ENCODE peak calls at places on chromosome 9, in eight cellular contexts. One of them, this sample, is unnamed.

GRCh38 chr9:124282442-124283231 is 24.9 kb downstream of the NEK6 start:
- DNase-seq in tibial artery: peak
- DNase-seq in brain microvascular endothelial cell: peak
- DNase-seq in bronchial epithelial cell: no peak
- DNase-seq in cardiac muscle cell: no peak
- DNase-seq in breast epithelium: no peak
- DNase-seq in upper lobe of right lung: peak
- DNase-seq in left ventricle myocardium inferior: peak
- DNase-seq in this sample: peak

GRCh38 chr9:130421802-130422276 is 22.9 kb upstream of the ASS1 start:
- DNase-seq in cardiac muscle cell: no peak
- DNase-seq in bronchial epithelial cell: no peak
- DNase-seq in upper lobe of right lung: no peak
- DNase-seq in breast epithelium: no peak
- DNase-seq in tibial artery: no peak
- DNase-seq in left ventricle myocardium inferior: no peak
- DNase-seq in brain microvascular endothelial cell: peak
- DNase-seq in this sample: no peak

GRCh38 chr9:33921967-33922895 is 105.3 kb downstream of the UBE2R2 start:
- DNase-seq in tibial artery: no peak
- DNase-seq in cardiac muscle cell: peak
- DNase-seq in left ventricle myocardium inferior: no peak
- DNase-seq in bronchial epithelial cell: peak
- DNase-seq in brain microvascular endothelial cell: peak
- DNase-seq in upper lobe of right lung: no peak
- DNase-seq in breast epithelium: no peak
- DNase-seq in this sample: no peak

GRCh38 chr9:128124873-128125574 is 2.5 kb downstream of the PTGES2 start:
- DNase-seq in bronchial epithelial cell: peak
- DNase-seq in breast epithelium: no peak
- DNase-seq in tibial artery: no peak
- DNase-seq in brain microvascular endothelial cell: peak
- DNase-seq in upper lobe of right lung: peak
- DNase-seq in cardiac muscle cell: peak
- DNase-seq in left ventricle myocardium inferior: peak
- DNase-seq in this sample: peak

GRCh38 chr9:5361326-5362005 is 21.8 kb upstream of the RLN1 start:
- DNase-seq in cardiac muscle cell: no peak
- DNase-seq in left ventricle myocardium inferior: no peak
- DNase-seq in brain microvascular endothelial cell: no peak
- DNase-seq in bronchial epithelial cell: no peak
- DNase-seq in breast epithelium: no peak
- DNase-seq in upper lobe of right lung: no peak
- DNase-seq in tibial artery: no peak
- DNase-seq in this sample: no peak

GRCh38 chr9:26928966-26929495 is 18.0 kb downstream of the PLAA start:
- DNase-seq in upper lobe of right lung: no peak
- DNase-seq in cardiac muscle cell: no peak
- DNase-seq in left ventricle myocardium inferior: no peak
- DNase-seq in breast epithelium: no peak
- DNase-seq in bronchial epithelial cell: no peak
- DNase-seq in tibial artery: no peak
- DNase-seq in brain microvascular endothelial cell: no peak
- DNase-seq in this sample: no peak

GRCh38 chr9:93620881-93621820 is 44.8 kb downstream of the PHF2 start:
- DNase-seq in cardiac muscle cell: no peak
- DNase-seq in brain microvascular endothelial cell: no peak
- DNase-seq in tibial artery: no peak
- DNase-seq in upper lobe of right lung: no peak
- DNase-seq in bronchial epithelial cell: no peak
- DNase-seq in breast epithelium: peak
- DNase-seq in left ventricle myocardium inferior: peak
- DNase-seq in this sample: no peak

GRCh38 chr9:136505406-136506403 is 22.9 kb upstream of the SEC16A start:
- DNase-seq in bronchial epithelial cell: no peak
- DNase-seq in cardiac muscle cell: no peak
- DNase-seq in upper lobe of right lung: no peak
- DNase-seq in tibial artery: no peak
- DNase-seq in brain microvascular endothelial cell: no peak
- DNase-seq in breast epithelium: no peak
- DNase-seq in left ventricle myocardium inferior: no peak
- DNase-seq in this sample: no peak

GRCh38 chr9:137697193-137697592 is 78.4 kb downstream of the EHMT1 start:
- DNase-seq in breast epithelium: no peak
- DNase-seq in cardiac muscle cell: no peak
- DNase-seq in tibial artery: peak
- DNase-seq in upper lobe of right lung: no peak
- DNase-seq in brain microvascular endothelial cell: no peak
- DNase-seq in left ventricle myocardium inferior: no peak
- DNase-seq in bronchial epithelial cell: no peak
- DNase-seq in this sample: no peak

GRCh38 chr9:122991370-122991830 is 42.1 kb upstream of the GPR21 start:
- DNase-seq in breast epithelium: no peak
- DNase-seq in cardiac muscle cell: peak
- DNase-seq in upper lobe of right lung: no peak
- DNase-seq in left ventricle myocardium inferior: no peak
- DNase-seq in brain microvascular endothelial cell: peak
- DNase-seq in bronchial epithelial cell: peak
- DNase-seq in tibial artery: no peak
- DNase-seq in this sample: no peak

GRCh38 chr9:137049544-137050449 is 3.8 kb upstream of the NPDC1 start:
- DNase-seq in brain microvascular endothelial cell: no peak
- DNase-seq in left ventricle myocardium inferior: no peak
- DNase-seq in breast epithelium: no peak
- DNase-seq in upper lobe of right lung: no peak
- DNase-seq in cardiac muscle cell: peak
- DNase-seq in bronchial epithelial cell: peak
- DNase-seq in tibial artery: no peak
- DNase-seq in this sample: peak

GRCh38 chr9:109163194-109163593 is 3.9 kb downstream of the FRRS1L start:
- DNase-seq in left ventricle myocardium inferior: no peak
- DNase-seq in brain microvascular endothelial cell: no peak
- DNase-seq in bronchial epithelial cell: no peak
- DNase-seq in breast epithelium: no peak
- DNase-seq in upper lobe of right lung: no peak
- DNase-seq in tibial artery: no peak
- DNase-seq in cardiac muscle cell: no peak
- DNase-seq in this sample: no peak

GRCh38 chr9:72371151-72371550 is 6.1 kb upstream of the ZFAND5 start:
- DNase-seq in cardiac muscle cell: no peak
- DNase-seq in tibial artery: no peak
- DNase-seq in bronchial epithelial cell: no peak
- DNase-seq in upper lobe of right lung: no peak
- DNase-seq in breast epithelium: no peak
- DNase-seq in brain microvascular endothelial cell: no peak
- DNase-seq in left ventricle myocardium inferior: no peak
- DNase-seq in this sample: no peak

GRCh38 chr9:88722753-88723152 is 187.8 kb downstream of the NXNL2 start:
- DNase-seq in tibial artery: no peak
- DNase-seq in left ventricle myocardium inferior: no peak
- DNase-seq in cardiac muscle cell: peak
- DNase-seq in upper lobe of right lung: no peak
- DNase-seq in brain microvascular endothelial cell: no peak
- DNase-seq in breast epithelium: no peak
- DNase-seq in bronchial epithelial cell: peak
- DNase-seq in this sample: no peak
- TF ChIP-seq CTCF in tibial artery: peak
- TF ChIP-seq CTCF in left ventricle myocardium inferior: peak
- TF ChIP-seq CTCF in cardiac muscle cell: peak
- TF ChIP-seq CTCF in upper lobe of right lung: peak
- TF ChIP-seq CTCF in brain microvascular endothelial cell: peak
- TF ChIP-seq CTCF in breast epithelium: peak
- TF ChIP-seq CTCF in bronchial epithelial cell: peak
- TF ChIP-seq CTCF in this sample: no peak

DNA sequence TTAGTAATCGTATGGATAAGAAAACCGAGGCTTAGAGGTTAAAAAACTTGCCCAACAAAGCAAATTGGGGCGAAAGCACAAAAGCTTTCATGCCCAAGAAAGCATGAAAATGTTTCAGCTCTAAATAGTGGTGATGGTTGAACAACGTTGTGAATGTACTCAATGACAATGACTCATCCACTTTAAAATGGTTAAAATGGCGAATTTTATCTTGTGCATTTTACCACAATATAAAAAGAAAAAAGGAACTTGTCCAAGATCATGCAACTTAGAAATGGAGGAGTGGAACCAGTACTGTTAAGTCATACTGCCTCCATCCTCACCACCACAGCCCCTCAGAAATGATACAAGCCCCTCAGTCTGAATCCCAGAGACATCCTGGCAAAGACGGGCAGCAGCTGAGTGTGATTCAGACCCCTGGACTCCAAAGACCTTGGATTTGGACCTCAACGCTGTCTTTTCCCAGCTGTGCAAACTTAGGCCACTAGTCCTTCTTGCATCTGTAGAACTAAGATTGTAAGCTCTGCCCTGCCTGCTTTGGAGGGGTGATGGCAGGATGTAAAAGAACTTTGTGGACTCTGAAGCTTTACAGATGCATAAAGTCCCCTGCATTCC is 158.4 kb downstream of the GABBR2 start:
- DNase-seq in left ventricle myocardium inferior: no peak
- DNase-seq in tibial artery: no peak
- DNase-seq in bronchial epithelial cell: no peak
- DNase-seq in cardiac muscle cell: no peak
- DNase-seq in upper lobe of right lung: no peak
- DNase-seq in breast epithelium: no peak
- DNase-seq in brain microvascular endothelial cell: peak
- DNase-seq in this sample: no peak
- TF ChIP-seq CTCF in left ventricle myocardium inferior: no peak
- TF ChIP-seq CTCF in tibial artery: no peak
- TF ChIP-seq CTCF in bronchial epithelial cell: no peak
- TF ChIP-seq CTCF in cardiac muscle cell: no peak
- TF ChIP-seq CTCF in upper lobe of right lung: no peak
- TF ChIP-seq CTCF in breast epithelium: no peak
- TF ChIP-seq CTCF in brain microvascular endothelial cell: no peak
- TF ChIP-seq CTCF in this sample: no peak

GRCh38 chr9:37029304-37029775 is 4.7 kb downstream of the PAX5 start:
- DNase-seq in tibial artery: no peak
- DNase-seq in cardiac muscle cell: no peak
- DNase-seq in breast epithelium: no peak
- DNase-seq in brain microvascular endothelial cell: no peak
- DNase-seq in upper lobe of right lung: no peak
- DNase-seq in bronchial epithelial cell: no peak
- DNase-seq in left ventricle myocardium inferior: no peak
- DNase-seq in this sample: no peak
- TF ChIP-seq CTCF in tibial artery: no peak
- TF ChIP-seq CTCF in cardiac muscle cell: no peak
- TF ChIP-seq CTCF in breast epithelium: no peak
- TF ChIP-seq CTCF in brain microvascular endothelial cell: no peak
- TF ChIP-seq CTCF in upper lobe of right lung: no peak
- TF ChIP-seq CTCF in bronchial epithelial cell: no peak
- TF ChIP-seq CTCF in left ventricle myocardium inferior: no peak
- TF ChIP-seq CTCF in this sample: no peak

GRCh38 chr9:78369644-78370219 is 72.8 kb downstream of the PSAT1 start:
- DNase-seq in left ventricle myocardium inferior: peak
- DNase-seq in brain microvascular endothelial cell: peak
- DNase-seq in bronchial epithelial cell: peak
- DNase-seq in cardiac muscle cell: peak
- DNase-seq in tibial artery: no peak
- DNase-seq in breast epithelium: peak
- DNase-seq in upper lobe of right lung: peak
- DNase-seq in this sample: peak
- TF ChIP-seq CTCF in left ventricle myocardium inferior: peak
- TF ChIP-seq CTCF in brain microvascular endothelial cell: peak
- TF ChIP-seq CTCF in bronchial epithelial cell: peak
- TF ChIP-seq CTCF in cardiac muscle cell: peak
- TF ChIP-seq CTCF in tibial artery: peak
- TF ChIP-seq CTCF in breast epithelium: peak
- TF ChIP-seq CTCF in upper lobe of right lung: peak
- TF ChIP-seq CTCF in this sample: no peak

GRCh38 chr9:2833096-2833495 is 10.8 kb downstream of the PUM3 start:
- DNase-seq in brain microvascular endothelial cell: no peak
- DNase-seq in breast epithelium: no peak
- DNase-seq in tibial artery: no peak
- DNase-seq in bronchial epithelial cell: no peak
- DNase-seq in cardiac muscle cell: no peak
- DNase-seq in upper lobe of right lung: no peak
- DNase-seq in left ventricle myocardium inferior: no peak
- DNase-seq in this sample: no peak

GRCh38 chr9:2838356-2838983 is 5.4 kb downstream of the PUM3 start:
- DNase-seq in bronchial epithelial cell: no peak
- DNase-seq in brain microvascular endothelial cell: no peak
- DNase-seq in cardiac muscle cell: no peak
- DNase-seq in tibial artery: no peak
- DNase-seq in upper lobe of right lung: no peak
- DNase-seq in left ventricle myocardium inferior: no peak
- DNase-seq in breast epithelium: no peak
- DNase-seq in this sample: no peak

GRCh38 chr9:2838984-2839367 is 4.9 kb downstream of the PUM3 start:
- DNase-seq in brain microvascular endothelial cell: no peak
- DNase-seq in bronchial epithelial cell: no peak
- DNase-seq in left ventricle myocardium inferior: no peak
- DNase-seq in breast epithelium: no peak
- DNase-seq in cardiac muscle cell: no peak
- DNase-seq in tibial artery: no peak
- DNase-seq in upper lobe of right lung: no peak
- DNase-seq in this sample: no peak

GRCh38 chr9:2837915-2838314 is 6.0 kb downstream of the PUM3 start:
- DNase-seq in upper lobe of right lung: no peak
- DNase-seq in brain microvascular endothelial cell: no peak
- DNase-seq in bronchial epithelial cell: peak
- DNase-seq in left ventricle myocardium inferior: no peak
- DNase-seq in tibial artery: no peak
- DNase-seq in cardiac muscle cell: no peak
- DNase-seq in breast epithelium: no peak
- DNase-seq in this sample: no peak
- TF ChIP-seq CTCF in upper lobe of right lung: peak
- TF ChIP-seq CTCF in brain microvascular endothelial cell: no peak
- TF ChIP-seq CTCF in bronchial epithelial cell: no peak
- TF ChIP-seq CTCF in left ventricle myocardium inferior: peak
- TF ChIP-seq CTCF in tibial artery: peak
- TF ChIP-seq CTCF in cardiac muscle cell: peak
- TF ChIP-seq CTCF in breast epithelium: peak
- TF ChIP-seq CTCF in this sample: no peak